ENCODE peak calls at places on chromosomes 6 and 20, in ten cellular contexts. Y is NCI-H2029; T is NCI-H1105; S is stromal cell of bone marrow; U is fibroblast of lung; P is T-cell; D is EL; I is GOT3; K is stimulated activated CD4-positive, alpha-beta T cell treated with anti-CD3 and anti-CD28 coated beads, Interleukin-1b, Interleukin-23, amount 100 ng/mL, for 24 hours; O is stimulated activated CD8-positive, alpha-beta memory T cell treated with anti-CD3 and anti-CD28 coated beads, Interleukin-7, amount 100 ng/mL, for 48 hours. Z is an unnamed sample.

GRCh38 chr6:72048080-72048479 is 161.7 kb downstream of the RIMS1 start:
- DNase-seq in D (no peak), P (no peak), I (no peak), Y (no peak), T (no peak), O (no peak), U (peak), S (no peak), K (no peak), Z (no peak)

GRCh38 chr6:47631248-47632196 is 66.9 kb upstream of the ADGRF4 start:
- DNase-seq in U (peak), K (no peak), S (no peak), P (no peak), Y (peak), T (peak), D (peak), I (no peak), O (no peak), Z (peak)

GRCh38 chr20:38221041-38221589 is 39.4 kb downstream of the KIAA1755 start:
- DNase-seq in P (peak), I (peak), O (peak), S (peak), U (peak), D (peak), T (peak), Y (peak), K (peak), Z (peak)

GRCh38 chr6:12751694-12752304 is 35.2 kb downstream of the PHACTR1 start:
- DNase-seq in D (peak), U (peak), K (no peak), S (peak), Y (no peak), I (no peak), O (no peak), P (peak), T (no peak), Z (no peak)

GRCh38 chr6:138577151-138577915 is 78.0 kb upstream of the NHSL1 start:
- DNase-seq in K (no peak), S (no peak), U (peak), Y (peak), O (no peak), I (no peak), P (no peak), T (peak), D (no peak), Z (peak)

GRCh38 chr20:10454135-10454750 is 19.1 kb downstream of the SLX4IP start:
- DNase-seq in I (no peak), S (no peak), P (no peak), U (no peak), K (no peak), O (no peak), T (no peak), Y (peak), D (no peak), Z (no peak)

GRCh38 chr6:167827062-167827587 is 414 bp downstream of the AFDN start:
- DNase-seq in U (peak), K (no peak), O (no peak), I (no peak), T (peak), D (peak), S (no peak), P (no peak), Y (no peak), Z (no peak)

GRCh38 chr6:79609225-79609595 is 21.9 kb upstream of the SH3BGRL2 start:
- DNase-seq in Y (no peak), T (no peak), D (no peak), S (no peak), K (no peak), U (no peak), I (no peak), P (no peak), O (no peak), Z (no peak)

GRCh38 chr6:25700841-25701240 is 48.8 kb downstream of the SCGN start:
- DNase-seq in P (no peak), I (no peak), D (no peak), T (no peak), O (no peak), K (no peak), Y (no peak), S (no peak), U (no peak), Z (no peak)

GRCh38 chr6:141195251-141195832 is 937.4 kb upstream of the GJE1 start:
- DNase-seq in D (no peak), T (no peak), I (no peak), Y (no peak), P (no peak), U (no peak), K (no peak), S (no peak), O (no peak), Z (no peak)

GRCh38 chr6:159540152-159540551 is 152.9 kb downstream of the SOD2 start:
- DNase-seq in Y (no peak), D (no peak), O (no peak), T (no peak), K (no peak), P (no peak), U (no peak), S (no peak), I (no peak), Z (no peak)

GRCh38 chr20:62214067-62214466 is 6.0 kb downstream of the HRH3 start:
- DNase-seq in U (no peak), D (no peak), I (no peak), T (no peak), P (no peak), S (no peak), O (no peak), K (no peak), Y (peak), Z (no peak)

GRCh38 chr6:47162231-47162630 is 120.1 kb upstream of the ADGRF1 start:
- DNase-seq in P (no peak), D (no peak), Y (no peak), T (no peak), K (no peak), U (no peak), S (no peak), I (no peak), O (no peak), Z (no peak)

GRCh38 chr6:122878809-122879208 is 89.8 kb downstream of the SMPDL3A start:
- DNase-seq in S (no peak), I (no peak), K (no peak), Y (no peak), T (no peak), O (no peak), U (no peak), D (no peak), P (no peak), Z (no peak)

GRCh38 chr6:31004285-31004684 is 6.0 kb upstream of the MUC22 start:
- DNase-seq in U (peak), T (no peak), I (no peak), D (no peak), S (no peak), O (no peak), P (no peak), K (no peak), Y (no peak), Z (no peak)

Z was measured in DMS153.